ENCODE peak calls at places on chromosomes 12 and 14, in seven cellular contexts. H is transverse colon, L is tibial artery, D is stomach, F is neural progenitor cell, X is fibroblast of lung, M is psoas muscle. Y is an unnamed sample. For H3K4me1, the result is how much of the 10 kb centered on the place peaks cover.

GRCh38 chr14:71130491-71131179 is 223.4 kb downstream of the PCNX1 start:
- DNase-seq in M (no peak), D (no peak), F (no peak), H (no peak), X (peak), L (no peak), Y (no peak)

GRCh38 chr14:87994974-87995373 is 2.0 kb upstream of the GALC start:
- DNase-seq in H (no peak), X (peak), M (no peak), L (no peak), D (no peak), F (no peak), Y (peak)

GRCh38 chr14:100673807-100674154 is 52.9 kb upstream of the DLK1 start:
- DNase-seq in F (no peak), M (no peak), D (no peak), L (no peak), X (no peak), H (no peak), Y (no peak)

GRCh38 chr12:55745361-55746146 is 2.6 kb downstream of the GDF11 start:
- DNase-seq in F (peak), H (no peak), D (no peak), L (no peak), X (no peak), M (no peak), Y (no peak)

GRCh38 chr14:95140060-95140858 is 17.1 kb downstream of the DICER1 start:
- DNase-seq in F (no peak), X (peak), M (no peak), D (no peak), L (no peak), H (no peak), Y (no peak)

GRCh38 chr12:20917269-20917668 is 106.8 kb downstream of the SLCO1B3 start:
- DNase-seq in L (no peak), X (no peak), F (no peak), M (no peak), D (no peak), H (no peak), Y (no peak)

GRCh38 chr14:55752580-55753365 is 172.8 kb downstream of the KTN1 start:
- DNase-seq in L (no peak), H (peak), F (peak), D (peak), M (no peak), X (peak), Y (no peak)

GRCh38 chr12:50778663-50779590 is 15.0 kb downstream of the ATF1 start:
- DNase-seq in X (no peak), F (no peak), D (no peak), H (no peak), M (no peak), L (no peak), Y (no peak)

GRCh38 chr12:70711831-70712230 is 74.6 kb upstream of the PTPRB start:
- DNase-seq in F (no peak), H (no peak), L (no peak), X (no peak), D (no peak), M (no peak), Y (no peak)

DNA sequence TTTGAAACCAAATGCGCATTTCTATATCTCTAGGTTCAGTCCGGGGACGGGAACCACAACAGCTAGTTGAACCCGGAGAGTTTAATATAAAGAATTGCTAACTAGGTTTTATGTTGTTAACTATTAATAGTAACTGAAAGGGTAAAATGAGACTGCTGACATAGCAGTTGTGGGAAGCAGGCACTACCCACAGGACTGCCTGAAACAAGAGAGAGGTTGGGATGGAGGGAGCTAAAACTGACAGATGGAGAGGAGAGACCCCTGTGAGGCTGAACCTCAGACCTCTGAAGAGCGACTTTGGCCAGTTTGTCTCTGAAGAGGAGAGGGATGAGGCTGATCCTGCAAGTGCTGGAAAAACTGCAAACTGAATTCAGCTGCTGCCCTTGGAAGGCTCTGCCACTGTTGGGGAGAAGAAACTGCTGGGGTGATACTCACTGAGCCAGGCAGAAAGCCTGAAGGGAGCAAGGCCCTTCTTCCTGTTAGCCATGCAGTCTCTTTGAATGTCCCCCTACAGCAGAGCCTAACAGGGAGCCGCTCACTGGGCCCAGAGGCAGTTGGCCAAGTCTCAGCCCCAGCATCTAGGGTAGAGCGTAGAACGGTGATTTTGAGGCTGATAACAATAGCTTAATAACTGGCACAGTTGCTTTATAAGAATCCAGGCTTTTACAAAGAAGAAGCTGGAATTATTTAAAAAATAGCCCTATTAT is 172.2 kb downstream of the NPAS3 start:
- DNase-seq in L (no peak), X (no peak), D (no peak), M (no peak), H (no peak), F (no peak), Y (no peak)
- H3K4me1 ChIP-seq in L (under half), X (under half), D (under half), M (under half), H (under half), F (under half), Y (under half)

GRCh38 chr12:124516850-124517249 is 50.6 kb downstream of the NCOR2 start:
- DNase-seq in D (no peak), M (no peak), X (no peak), H (no peak), F (no peak), L (no peak), Y (no peak)
- H3K4me1 ChIP-seq in D (half or more), M (half or more), X (under half), H (half or more), F (under half), L (under half), Y (under half)

GRCh38 chr14:52877628-52878027 is 73.2 kb downstream of the FERMT2 start:
- DNase-seq in X (peak), F (no peak), M (no peak), L (no peak), D (no peak), H (no peak), Y (no peak)

GRCh38 chr14:52876806-52877205 is 74.0 kb downstream of the FERMT2 start:
- DNase-seq in X (peak), M (no peak), F (no peak), D (no peak), H (no peak), L (no peak), Y (no peak)

GRCh38 chr14:52874389-52874788 is 76.5 kb downstream of the FERMT2 start:
- DNase-seq in H (no peak), F (no peak), L (no peak), X (no peak), D (no peak), M (no peak), Y (no peak)

GRCh38 chr14:52875707-52876106 is 75.1 kb downstream of the FERMT2 start:
- DNase-seq in D (no peak), H (no peak), F (no peak), L (no peak), X (no peak), M (no peak), Y (no peak)

DNA sequence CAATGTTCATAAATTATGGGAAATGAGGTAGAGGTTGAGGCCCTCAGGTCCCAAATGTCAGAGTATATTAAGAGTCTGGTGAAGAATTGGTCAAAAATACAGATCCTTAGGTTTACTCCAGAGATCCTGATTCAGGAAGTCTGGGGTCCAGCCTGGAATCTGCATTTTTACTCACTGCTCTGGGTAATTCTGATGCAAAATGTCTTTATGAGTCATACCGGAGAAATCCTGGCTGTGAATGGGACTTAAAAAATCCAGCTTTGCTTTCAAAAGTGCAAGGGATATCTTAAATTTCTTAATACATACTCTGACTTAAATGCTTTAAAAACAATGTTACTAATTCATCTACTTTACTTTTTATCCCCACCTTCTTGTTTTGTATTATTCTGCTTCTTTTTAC is 74.5 kb downstream of the FERMT2 start:
- DNase-seq in D (no peak), F (no peak), X (peak), M (no peak), L (no peak), H (no peak), Y (no peak)
- H3K4me1 ChIP-seq in D (under half), F (under half), X (under half), M (under half), L (under half), H (under half), Y (under half)

GRCh38 chr12:48182659-48183058 is 785 bp upstream of the CCDC184 start:
- DNase-seq in M (no peak), D (no peak), L (no peak), H (no peak), X (no peak), F (no peak), Y (no peak)
- H3K4me1 ChIP-seq in M (under half), D (under half), L (under half), H (under half), X (under half), F (under half), Y (under half)

GRCh38 chr14:23146423-23146910 is 27.4 kb upstream of the CEBPE start:
- DNase-seq in L (no peak), M (no peak), H (no peak), D (no peak), X (no peak), F (no peak), Y (no peak)

GRCh38 chr14:23142826-23143225 is 23.8 kb upstream of the CEBPE start:
- DNase-seq in M (no peak), F (no peak), D (no peak), X (no peak), H (no peak), L (no peak), Y (no peak)

GRCh38 chr14:23141706-23142467 is 22.8 kb upstream of the CEBPE start:
- DNase-seq in M (no peak), H (peak), F (no peak), X (peak), L (peak), D (peak), Y (no peak)

GRCh38 chr14:23145794-23146422 is 26.9 kb upstream of the CEBPE start:
- DNase-seq in X (no peak), F (no peak), M (no peak), L (no peak), D (no peak), H (no peak), Y (no peak)

DNA sequence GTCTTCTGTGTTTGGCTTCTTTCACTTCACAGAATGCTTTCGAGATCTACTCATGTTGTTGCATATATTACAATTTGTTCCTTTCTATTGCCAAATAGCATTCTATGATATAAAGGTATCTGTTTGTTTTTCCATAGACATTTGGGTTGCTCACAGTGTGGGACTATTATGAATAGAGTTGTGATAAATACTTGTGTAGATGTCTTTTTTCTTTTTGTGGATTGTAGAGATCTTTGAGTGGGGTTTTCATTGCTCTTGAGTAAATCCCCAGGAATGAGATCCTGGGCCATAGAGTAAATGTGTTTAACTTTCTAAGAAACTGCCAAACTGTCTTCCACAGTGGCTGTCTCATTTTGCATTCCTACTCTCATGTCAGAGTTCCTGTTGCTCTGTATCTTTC is 24.9 kb upstream of the CEBPE start:
- DNase-seq in M (no peak), X (peak), H (no peak), L (no peak), F (no peak), D (no peak), Y (no peak)
- H3K4me1 ChIP-seq in M (half or more), X (under half), H (under half), L (under half), F (under half), D (under half), Y (under half)

GRCh38 chr12:54372113-54372806 is 8.0 kb upstream of the GPR84 start:
- DNase-seq in M (peak), H (no peak), X (no peak), L (no peak), F (no peak), D (no peak), Y (no peak)

GRCh38 chr12:54373619-54374554 is 9.6 kb upstream of the GPR84 start:
- DNase-seq in F (no peak), D (no peak), M (peak), H (no peak), L (no peak), X (no peak), Y (no peak)

GRCh38 chr12:54376596-54377468 is 7.7 kb downstream of the ZNF385A start:
- DNase-seq in D (no peak), M (no peak), L (peak), F (no peak), H (no peak), X (no peak), Y (no peak)

GRCh38 chr12:54375258-54375579 is 9.3 kb downstream of the ZNF385A start:
- DNase-seq in D (no peak), H (no peak), F (no peak), M (no peak), L (no peak), X (no peak), Y (no peak)

GRCh38 chr12:54374555-54375257 is 9.8 kb downstream of the ZNF385A start:
- DNase-seq in D (no peak), H (no peak), F (no peak), X (no peak), M (peak), L (no peak), Y (no peak)
- H3K4me1 ChIP-seq in D (half or more), H (under half), F (under half), X (under half), M (under half), L (under half), Y (under half)

DNA sequence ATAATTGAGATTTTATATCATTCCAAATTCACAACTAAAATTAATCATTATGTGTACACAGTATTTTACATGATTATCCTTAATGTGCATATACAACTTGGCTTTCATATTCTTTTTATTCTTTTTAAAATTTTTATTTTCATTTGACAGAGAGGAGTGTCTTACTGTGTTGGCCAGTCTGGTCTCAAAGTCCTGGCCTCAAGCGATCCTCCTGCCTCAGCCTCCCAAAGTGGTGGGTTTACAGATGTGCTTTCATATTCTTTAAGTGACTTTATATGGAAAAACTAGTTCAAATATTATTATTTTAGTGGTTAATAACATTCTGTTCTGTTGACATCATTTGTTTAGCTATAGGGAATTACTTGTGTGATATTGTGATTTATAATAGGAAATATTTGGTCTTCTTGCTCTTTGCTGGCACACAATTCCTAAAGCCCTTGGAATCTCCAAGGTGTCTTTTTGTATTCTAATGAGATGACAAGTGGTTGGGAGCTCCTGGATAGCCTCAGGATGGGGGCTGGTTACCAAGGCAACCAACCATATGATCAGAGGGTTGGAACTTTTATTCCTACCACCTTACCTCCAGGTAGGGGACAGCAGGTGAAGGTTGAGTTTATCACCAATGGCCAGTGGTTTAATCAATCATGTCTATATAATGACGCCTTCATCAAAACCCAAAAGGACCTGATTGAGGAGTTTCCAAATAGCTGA is 16.0 kb upstream of the ZNF410 start:
- DNase-seq in M (no peak), H (no peak), L (no peak), X (no peak), F (no peak), D (no peak), Y (no peak)
- H3K4me1 ChIP-seq in M (under half), H (under half), L (under half), X (under half), F (under half), D (under half), Y (under half)

GRCh38 chr14:68373124-68373646 is 419.7 kb downstream of the ZFP36L1 start:
- DNase-seq in D (no peak), H (no peak), F (no peak), M (no peak), L (no peak), X (no peak), Y (no peak)

GRCh38 chr14:68374682-68375081 is 418.2 kb downstream of the ZFP36L1 start:
- DNase-seq in X (no peak), H (no peak), M (no peak), D (no peak), F (no peak), L (peak), Y (no peak)

GRCh38 chr14:68375371-68375770 is 417.5 kb downstream of the ZFP36L1 start:
- DNase-seq in M (no peak), L (no peak), X (no peak), F (no peak), D (no peak), H (no peak), Y (no peak)

GRCh38 chr14:68372363-68372762 is 420.5 kb downstream of the ZFP36L1 start:
- DNase-seq in X (no peak), M (no peak), F (no peak), D (no peak), L (no peak), H (no peak), Y (no peak)

GRCh38 chr14:68373847-68374582 is 418.9 kb downstream of the ZFP36L1 start:
- DNase-seq in D (no peak), M (no peak), H (no peak), L (no peak), X (no peak), F (no peak), Y (no peak)
- H3K4me1 ChIP-seq in D (under half), M (under half), H (under half), L (under half), X (under half), F (under half), Y (under half)

DNA sequence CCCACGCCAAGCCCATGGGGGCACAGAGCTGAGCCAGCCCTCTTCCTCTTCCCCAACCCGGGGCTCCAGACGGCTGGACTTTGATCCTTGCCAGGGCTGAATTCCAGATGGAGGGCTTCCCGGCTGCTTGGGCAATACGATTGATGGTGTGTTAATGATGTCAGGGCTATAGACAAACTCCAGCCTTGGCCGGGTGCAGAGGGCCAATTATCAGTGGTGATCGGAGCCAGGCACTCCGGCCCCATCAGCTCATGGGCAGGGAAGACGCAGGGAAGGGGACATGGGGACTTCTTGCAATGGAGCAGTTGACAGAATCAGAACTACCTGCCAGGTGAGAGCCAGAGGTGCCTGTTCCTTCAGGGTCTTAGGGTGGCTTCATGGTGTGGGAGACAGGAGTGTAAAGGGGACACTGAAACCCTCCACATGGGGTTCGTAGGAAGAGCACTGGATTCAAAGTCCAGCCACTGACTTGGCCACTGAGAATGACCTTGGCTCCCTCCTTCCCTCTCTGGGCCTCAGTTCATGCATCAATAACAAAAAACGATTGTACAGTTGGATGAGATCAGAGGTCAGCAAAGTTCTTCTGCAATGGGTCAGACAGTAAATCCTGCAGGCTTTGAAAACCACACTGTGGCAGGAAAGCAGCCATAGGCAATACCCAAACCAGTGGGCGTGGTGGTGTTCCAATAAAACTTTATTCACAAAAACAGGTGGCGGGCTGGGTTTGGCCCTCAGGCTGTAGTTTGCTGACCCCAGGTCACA is 333.7 kb downstream of the MED13L start:
- DNase-seq in D (no peak), F (no peak), M (peak), L (peak), X (no peak), H (no peak), Y (no peak)
- H3K4me1 ChIP-seq in D (under half), F (under half), M (under half), L (under half), X (under half), H (under half), Y (under half)